ENCODE peak calls at places on chromosomes 7 and 10, in nine cellular contexts. F, I, E, S, D, T, C, B and Y are unnamed samples.

GRCh38 chr10:89553064-89553734 is 17.8 kb upstream of the SLC16A12 start:
- DNase-seq in F (peak; percentile 32), I (no peak), E (no peak), S (peak; percentile 97), D (peak; percentile 63), T (no peak), C (no peak), B (no peak), Y (no peak)

GRCh38 chr7:16677978-16678494 is 32.1 kb downstream of the BZW2 start:
- DNase-seq in F (no peak), I (no peak), E (no peak), S (no peak), D (no peak), T (no peak), C (no peak), B (no peak), Y (no peak)

GRCh38 chr10:3729397-3729796 is 55.6 kb downstream of the KLF6 start:
- DNase-seq in F (no peak), I (no peak), E (no peak), S (peak; percentile 20), D (no peak), T (no peak), C (no peak), B (no peak), Y (no peak)

GRCh38 chr7:87961754-87962153 is 27.7 kb downstream of the ADAM22 start:
- DNase-seq in F (no peak), I (no peak), E (no peak), S (no peak), D (no peak), T (no peak), C (no peak), B (no peak), Y (no peak)

GRCh38 chr10:125117941-125118630 is 42.3 kb downstream of the CTBP2 start:
- DNase-seq in F (no peak), I (peak; percentile 68), E (no peak), S (no peak), D (no peak), T (peak; percentile 50), C (peak; percentile 81), B (no peak), Y (no peak)

GRCh38 chr7:142812437-142813215 is 41.9 kb downstream of the PRSS2 start:
- DNase-seq in F (no peak), I (no peak), E (no peak), S (no peak), D (no peak), T (no peak), C (no peak), B (no peak), Y (no peak)

GRCh38 chr10:10818082-10818481 is 199.6 kb upstream of the CELF2 start:
- DNase-seq in F (no peak), I (peak; percentile 74), E (no peak), S (peak; percentile 66), D (no peak), T (no peak), C (no peak), B (no peak), Y (no peak)

GRCh38 chr7:42175834-42176745 is 60.9 kb downstream of the GLI3 start:
- DNase-seq in F (no peak), I (no peak), E (no peak), S (no peak), D (no peak), T (no peak), C (no peak), B (no peak), Y (no peak)

GRCh38 chr7:17153571-17153970 is 144.9 kb upstream of the AHR start:
- DNase-seq in F (no peak), I (no peak), E (no peak), S (peak; percentile 30), D (no peak), T (no peak), C (no peak), B (no peak), Y (no peak)

GRCh38 chr7:79692015-79692414 is 238.5 kb upstream of the MAGI2 start:
- DNase-seq in F (no peak), I (no peak), E (no peak), S (peak; percentile 93), D (peak; percentile 51), T (no peak), C (no peak), B (no peak), Y (no peak)

GRCh38 chr10:127907411-127908105 is 655 bp downstream of the PTPRE start:
- DNase-seq in F (no peak), I (no peak), E (peak; percentile 63), S (no peak), D (no peak), T (peak; percentile 78), C (peak; percentile 47), B (no peak), Y (no peak)

GRCh38 chr10:32232378-32232777 is 114.6 kb downstream of the EPC1 start:
- DNase-seq in F (no peak), I (no peak), E (no peak), S (no peak), D (no peak), T (no peak), C (no peak), B (no peak), Y (no peak)

GRCh38 chr10:132961420-132961803 is 19.0 kb upstream of the CFAP46 start:
- DNase-seq in F (no peak), I (no peak), E (no peak), S (no peak), D (no peak), T (no peak), C (no peak), B (no peak), Y (no peak)

GRCh38 chr10:126686732-126687693 is 16.5 kb upstream of the C10orf90 start:
- DNase-seq in F (no peak), I (no peak), E (no peak), S (no peak), D (no peak), T (no peak), C (no peak), B (no peak), Y (no peak)

GRCh38 chr7:150737265-150738055 is at the start of gene GIMAP5:
- DNase-seq in F (no peak), I (no peak), E (no peak), S (no peak), D (no peak), T (no peak), C (no peak), B (no peak), Y (no peak)

GRCh38 chr7:150736864-150737263 is 354 bp upstream of the GIMAP5 start:
- DNase-seq in F (no peak), I (no peak), E (no peak), S (no peak), D (no peak), T (no peak), C (no peak), B (no peak), Y (no peak)

GRCh38 chr7:150740053-150740452 is 2.8 kb downstream of the GIMAP5 start:
- DNase-seq in F (no peak), I (no peak), E (no peak), S (no peak), D (no peak), T (no peak), C (no peak), B (no peak), Y (no peak)

GRCh38 chr7:150738092-150739044 is 1.1 kb downstream of the GIMAP5 start:
- DNase-seq in F (no peak), I (no peak), E (no peak), S (no peak), D (no peak), T (no peak), C (no peak), B (no peak), Y (no peak)

GRCh38 chr7:150739045-150739432 is 1.8 kb downstream of the GIMAP5 start:
- DNase-seq in F (no peak), I (no peak), E (no peak), S (no peak), D (no peak), T (no peak), C (no peak), B (no peak), Y (no peak)
- TF ChIP-seq CTCF in F (peak; percentile 1), I (no peak), E (peak; percentile 56), S (no peak), D (no peak), T (peak; percentile 26), C (peak; percentile 28), B (no peak), Y (peak; percentile 41)

GRCh38 chr7:35755711-35756110 is 45.1 kb upstream of the SEPTIN7 start:
- DNase-seq in F (no peak), I (no peak), E (no peak), S (no peak), D (no peak), T (no peak), C (no peak), B (no peak), Y (no peak)
- H3K27ac ChIP-seq in F (no peak overlapping the region), I (no peak overlapping the region), E (no peak overlapping the region), S (no peak overlapping the region), D (no peak overlapping the region), T (no peak overlapping the region), C (no peak overlapping the region), B (no peak overlapping the region), Y (no peak overlapping the region)

GRCh38 chr10:91634246-91634645 is 1.4 kb upstream of the PPP1R3C start:
- DNase-seq in F (no peak), I (no peak), E (no peak), S (no peak), D (no peak), T (no peak), C (no peak), B (no peak), Y (no peak)
- TF ChIP-seq CTCF in F (no peak), I (no peak), E (no peak), S (no peak), D (no peak), T (no peak), C (no peak), B (no peak), Y (no peak)

DNA sequence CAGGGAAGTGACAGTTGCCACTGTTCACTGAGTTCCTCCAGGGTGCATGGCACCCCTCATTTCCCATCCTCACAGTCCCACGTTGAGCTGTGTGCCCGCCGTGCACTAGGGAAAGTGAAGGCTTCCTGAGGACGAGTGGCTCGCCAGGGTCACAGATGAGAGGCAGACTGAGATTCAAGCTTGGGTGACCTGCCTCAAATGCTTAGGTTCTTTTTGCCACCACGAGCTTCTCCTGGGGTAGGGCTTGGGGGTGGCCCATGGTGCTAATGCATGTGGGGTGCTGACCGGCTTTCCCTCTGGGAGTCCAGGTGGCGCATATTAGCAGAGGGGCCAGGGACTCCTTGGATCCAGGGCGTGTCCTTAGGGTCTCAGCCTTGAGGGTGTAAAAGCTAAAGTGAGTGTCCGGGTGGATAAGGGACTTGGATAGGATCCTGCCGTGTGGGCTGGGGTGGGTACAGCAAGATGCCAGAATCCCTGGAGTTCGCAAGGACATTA is 1.9 kb downstream of the CALHM2 start:
- DNase-seq in F (no peak), I (no peak), E (no peak), S (no peak), D (no peak), T (no peak), C (no peak), B (no peak), Y (no peak)
- H3K27ac ChIP-seq in F (peak overlapping the region; percentile 62), I (peak overlapping the region; percentile 87), E (peak overlapping the region; percentile 18), S (no peak overlapping the region), D (no peak overlapping the region), T (peak overlapping the region; percentile 90), C (peak overlapping the region; percentile 84), B (peak overlapping the region; percentile 83), Y (peak overlapping the region; percentile 37)